ENCODE peak calls at places on chromosomes 7 and 10, in five cellular contexts. O is neural crest cell; Y is mucosa of descending colon; U is GM12864; S is CD8-positive, alpha-beta T cell. M is an unnamed sample.

GRCh38 chr10:50896721-50897120 is 11.3 kb upstream of the A1CF start:
- DNase-seq in O (no peak), Y (no peak), U (no peak), S (no peak), M (no peak)

GRCh38 chr7:66315192-66315591 is 110.1 kb downstream of the TPST1 start:
- DNase-seq in O (no peak), Y (no peak), U (no peak), S (no peak), M (no peak)

GRCh38 chr10:30500534-30500933 is 66.5 kb downstream of the MAP3K8 start:
- DNase-seq in O (no peak), Y (no peak), U (no peak), S (no peak), M (no peak)

GRCh38 chr7:30907527-30908267 is 4.0 kb upstream of the AQP1 start:
- DNase-seq in O (no peak), Y (no peak), U (no peak), S (no peak), M (no peak)

GRCh38 chr7:151827620-151828019 is 49.3 kb downstream of the PRKAG2 start:
- DNase-seq in O (no peak), Y (no peak), U (no peak), S (no peak), M (no peak)

GRCh38 chr10:13716161-13717071 is 129.7 kb downstream of the PRPF18 start:
- DNase-seq in O (peak), Y (no peak), U (no peak), S (no peak), M (no peak)

GRCh38 chr7:121244120-121244865 is 84.5 kb upstream of the WNT16 start:
- DNase-seq in O (no peak), Y (no peak), U (no peak), S (no peak), M (no peak)

GRCh38 chr7:132475669-132476116 is 100.6 kb downstream of the PLXNA4 start:
- DNase-seq in O (no peak), Y (no peak), U (no peak), S (no peak), M (no peak)

GRCh38 chr10:61125560-61126250 is 181.7 kb upstream of the RHOBTB1 start:
- DNase-seq in O (no peak), Y (no peak), U (no peak), S (no peak), M (no peak)

GRCh38 chr10:132158810-132159209 is 27.9 kb upstream of the DPYSL4 start:
- DNase-seq in O (no peak), Y (no peak), U (no peak), S (no peak), M (no peak)

GRCh38 chr10:82969405-82969804 is 1094.4 kb downstream of the NRG3 start:
- DNase-seq in O (no peak), Y (no peak), U (no peak), S (no peak), M (no peak)

GRCh38 chr7:138864667-138865066 is 66.7 kb upstream of the ATP6V0A4 start:
- DNase-seq in O (no peak), Y (peak), U (no peak), S (no peak), M (no peak)

GRCh38 chr10:62582098-62582705 is 208.0 kb downstream of the ZNF365 start:
- DNase-seq in O (no peak), Y (no peak), U (no peak), S (no peak), M (no peak)

GRCh38 chr7:2609001-2609411 is 22.8 kb upstream of the TTYH3 start:
- DNase-seq in O (peak), Y (peak), U (no peak), S (no peak), M (peak)

GRCh38 chr10:7085913-7086589 is 324.8 kb downstream of the SFMBT2 start:
- DNase-seq in O (no peak), Y (no peak), U (no peak), S (no peak), M (no peak)

GRCh38 chr7:155283565-155284194 is 14.0 kb upstream of the INSIG1 start:
- DNase-seq in O (no peak), Y (no peak), U (no peak), S (no peak), M (peak)

GRCh38 chr10:88386878-88387773 is 196.0 kb downstream of the RNLS start:
- DNase-seq in O (peak), Y (peak), U (peak), S (no peak), M (peak)

GRCh38 chr10:88386204-88386877 is 196.8 kb downstream of the RNLS start:
- DNase-seq in O (no peak), Y (peak), U (peak), S (no peak), M (peak)

GRCh38 chr10:88382699-88383098 is 200.4 kb downstream of the RNLS start:
- DNase-seq in O (no peak), Y (no peak), U (no peak), S (no peak), M (no peak)

GRCh38 chr10:88389456-88389855 is 193.7 kb downstream of the RNLS start:
- DNase-seq in O (peak), Y (peak), U (peak), S (no peak), M (no peak)

DNA sequence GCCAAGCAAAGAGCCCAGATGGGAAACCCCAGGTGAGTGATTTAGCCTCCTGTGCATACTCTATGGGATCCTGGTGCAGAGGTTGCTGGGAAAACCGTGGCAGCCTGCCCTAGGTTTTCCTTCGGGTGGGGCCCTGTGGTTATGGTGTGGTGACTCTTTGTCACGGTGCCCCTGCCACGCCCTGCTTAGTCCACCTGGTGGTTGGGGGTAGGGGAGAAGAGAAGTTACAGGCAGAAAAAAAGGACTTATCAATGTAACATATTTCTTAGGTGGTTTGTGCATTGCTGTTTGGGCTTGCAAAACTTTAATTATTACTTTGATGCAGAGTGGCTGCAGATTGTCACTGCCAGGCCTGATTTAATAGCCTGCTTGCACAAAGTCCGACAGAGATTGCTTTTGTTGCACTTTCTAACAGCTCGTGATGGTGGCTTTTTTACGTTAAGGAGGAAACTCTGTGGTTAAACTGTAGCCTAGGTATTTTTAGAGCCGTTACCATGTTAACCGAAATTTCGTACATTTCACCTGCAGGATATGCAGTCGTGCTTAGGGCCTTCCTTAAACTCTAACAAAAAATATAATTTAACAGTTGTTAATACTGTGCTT is 197.4 kb downstream of the RNLS start:
- DNase-seq in O (no peak), Y (peak), U (peak), S (peak), M (peak)
- TF ChIP-seq CTCF in O (no peak), Y (no peak), U (peak), S (no peak), M (peak)

DNA sequence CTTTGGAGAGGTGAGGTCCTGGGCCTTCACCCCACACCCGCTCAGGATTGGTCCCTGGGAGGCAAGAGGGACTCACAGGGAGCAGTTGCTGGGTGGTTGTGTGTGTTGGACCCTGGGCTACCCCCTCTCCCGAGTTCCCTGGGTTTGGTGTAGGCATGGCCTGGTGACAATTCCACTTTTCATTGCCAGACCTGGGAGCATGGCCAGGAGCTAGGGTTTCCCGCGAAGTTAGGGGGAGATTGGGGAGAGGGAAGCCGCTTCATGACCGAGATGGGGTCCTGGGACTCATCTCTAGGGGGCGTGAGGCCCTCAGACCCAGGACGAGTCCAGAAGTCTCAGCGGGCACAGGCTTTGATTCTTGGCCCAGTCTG is 579 bp downstream of the PALD1 start:
- DNase-seq in O (no peak), Y (no peak), U (no peak), S (no peak), M (no peak)
- TF ChIP-seq CTCF in O (no peak), Y (no peak), U (peak), S (no peak), M (no peak)

DNA sequence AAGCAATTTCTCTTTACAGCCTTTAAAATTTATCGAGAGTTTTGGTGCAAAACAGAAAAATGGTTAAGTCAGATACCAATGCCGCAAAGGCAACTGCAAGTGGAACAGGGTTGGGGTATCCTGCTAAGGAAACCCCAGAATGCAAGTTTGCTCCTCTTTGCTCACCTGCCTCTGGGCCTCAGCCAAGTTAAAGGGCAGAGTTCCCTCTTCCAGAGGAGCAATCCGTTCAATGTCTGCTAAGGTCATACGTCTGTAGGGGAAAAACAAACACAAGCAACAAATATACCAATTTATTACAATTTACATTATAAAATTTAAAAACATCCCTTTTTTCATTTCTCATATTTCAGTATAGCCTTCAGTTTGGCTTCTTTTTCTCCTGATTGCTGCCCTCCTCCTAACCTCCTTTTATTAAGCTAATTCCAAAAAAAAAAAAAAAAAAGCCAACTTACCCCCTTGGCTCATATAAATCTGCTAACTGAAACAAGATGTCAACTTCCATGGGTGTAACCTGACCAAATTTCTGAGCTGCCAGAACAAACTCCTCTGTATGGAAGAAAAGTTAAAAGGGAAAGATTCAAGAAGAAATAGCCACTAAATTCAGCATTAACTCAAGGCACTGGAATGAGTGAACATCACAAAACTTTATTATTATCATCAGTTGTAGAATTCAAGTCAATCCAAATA is 132.6 kb downstream of the SLC25A13 start:
- DNase-seq in O (no peak), Y (peak), U (no peak), S (no peak), M (no peak)
- TF ChIP-seq CTCF in O (no peak), Y (no peak), U (no peak), S (no peak), M (no peak)

GRCh38 chr10:17200885-17201164 is 647 bp downstream of the TRDMT1 start:
- DNase-seq in O (no peak), Y (peak), U (no peak), S (no peak), M (no peak)
- TF ChIP-seq CTCF in O (no peak), Y (no peak), U (no peak), S (no peak), M (no peak)

DNA sequence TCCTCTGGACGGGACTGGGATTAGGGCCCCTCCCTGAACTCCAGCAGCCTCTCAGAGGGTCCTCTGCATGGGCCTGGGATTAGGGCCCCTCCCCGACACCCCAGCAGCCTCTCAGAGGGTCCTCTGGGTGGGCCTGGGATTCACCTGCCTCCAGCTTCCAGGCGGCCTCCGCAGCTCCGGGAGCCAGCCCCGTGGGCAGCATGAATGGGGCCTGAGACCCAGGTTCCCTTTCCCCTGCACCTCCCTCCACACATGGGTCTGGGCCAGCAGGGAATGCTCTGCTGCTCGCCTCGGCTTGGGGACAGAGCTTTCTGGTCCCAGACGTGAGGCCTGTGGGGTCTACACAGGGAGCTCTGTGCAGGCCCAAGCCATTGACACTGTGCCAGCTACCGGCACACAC is 5.5 kb downstream of the TUBGCP2 start:
- DNase-seq in O (no peak), Y (no peak), U (no peak), S (no peak), M (no peak)
- TF ChIP-seq CTCF in O (no peak), Y (no peak), U (no peak), S (no peak), M (no peak)

GRCh38 chr7:127304087-127304486 is 51.3 kb upstream of the GRM8 start:
- DNase-seq in O (no peak), Y (no peak), U (no peak), S (no peak), M (no peak)
- TF ChIP-seq CTCF in O (no peak), Y (no peak), U (no peak), S (no peak), M (no peak)

GRCh38 chr7:23072043-23072442 is 33.5 kb upstream of the KLHL7 start:
- DNase-seq in O (no peak), Y (no peak), U (no peak), S (no peak), M (no peak)
- TF ChIP-seq CTCF in O (no peak), Y (no peak), U (no peak), S (no peak), M (no peak)

GRCh38 chr10:106795619-106796018 is 368.9 kb downstream of the SORCS1 start:
- DNase-seq in O (peak), Y (peak), U (peak), S (no peak), M (peak)
- TF ChIP-seq CTCF in O (peak), Y (no peak), U (peak), S (no peak), M (peak)